ENCODE peak calls at places on chromosomes 3 and 15, in five cellular contexts. I, S, B, D and A are unnamed samples.

GRCh38 chr15:36888018-36888992 is 212.0 kb downstream of the MEIS2 start:
- DNase-seq in I (no peak), S (no peak), B (no peak), D (peak), A (no peak)

GRCh38 chr3:160473233-160473632 is 23.6 kb upstream of the TRIM59 start:
- DNase-seq in I (no peak), S (no peak), B (no peak), D (no peak), A (peak)

GRCh38 chr3:177037241-177037640 is 160.0 kb downstream of the TBL1XR1 start:
- DNase-seq in I (no peak), S (no peak), B (no peak), D (no peak), A (peak)

GRCh38 chr15:31329640-31330010 is 3.0 kb downstream of the KLF13 start:
- DNase-seq in I (no peak), S (no peak), B (no peak), D (no peak), A (no peak)

GRCh38 chr3:149489060-149489690 is 14.7 kb downstream of the TM4SF4 start:
- DNase-seq in I (peak), S (no peak), B (peak), D (no peak), A (no peak)

GRCh38 chr15:22956257-22956979 is 23.8 kb downstream of the CYFIP1 start:
- DNase-seq in I (peak), S (no peak), B (no peak), D (no peak), A (no peak)

GRCh38 chr3:10601131-10601856 is 95.9 kb upstream of the ATP2B2 start:
- DNase-seq in I (no peak), S (no peak), B (no peak), D (no peak), A (no peak)

GRCh38 chr3:6860911-6861330 is at the start of gene GRM7:
- DNase-seq in I (no peak), S (no peak), B (no peak), D (peak), A (no peak)

GRCh38 chr3:183572935-183573334 is 17.4 kb upstream of the KLHL6 start:
- DNase-seq in I (no peak), S (no peak), B (no peak), D (no peak), A (no peak)

GRCh38 chr3:160883373-160883772 is 127.3 kb downstream of the PPM1L start:
- DNase-seq in I (no peak), S (no peak), B (no peak), D (no peak), A (no peak)

GRCh38 chr3:42557849-42558248 is 23.9 kb downstream of the SEC22C start:
- DNase-seq in I (no peak), S (peak), B (no peak), D (no peak), A (no peak)

GRCh38 chr15:47194718-47195117 is 522.6 kb upstream of the SEMA6D start:
- DNase-seq in I (peak), S (peak), B (no peak), D (no peak), A (peak)

GRCh38 chr3:189834462-189834861 is 203.3 kb downstream of the TP63 start:
- DNase-seq in I (no peak), S (no peak), B (no peak), D (no peak), A (no peak)

GRCh38 chr15:88835646-88836045 is 32.4 kb downstream of the ACAN start:
- DNase-seq in I (no peak), S (no peak), B (no peak), D (no peak), A (peak)

GRCh38 chr15:99102332-99103235 is 2.3 kb upstream of the SYNM start:
- DNase-seq in I (no peak), S (no peak), B (no peak), D (no peak), A (no peak)

GRCh38 chr3:181564222-181564621 is 147.5 kb upstream of the SOX2 start:
- DNase-seq in I (no peak), S (no peak), B (no peak), D (no peak), A (no peak)

GRCh38 chr3:9327578-9327977 is 35.3 kb upstream of the THUMPD3 start:
- DNase-seq in I (no peak), S (no peak), B (no peak), D (no peak), A (no peak)

GRCh38 chr3:33749546-33750215 is 31.6 kb upstream of the CLASP2 start:
- DNase-seq in I (no peak), S (no peak), B (no peak), D (no peak), A (peak)

GRCh38 chr3:172074578-172074977 is 35.2 kb downstream of the FNDC3B start:
- DNase-seq in I (no peak), S (no peak), B (no peak), D (no peak), A (no peak)
- TF ChIP-seq MAFK in I (no peak), S (no peak), B (no peak), D (no peak), A (no peak)

GRCh38 chr15:79084308-79084968 is 6.1 kb downstream of the RASGRF1 start:
- DNase-seq in I (no peak), S (no peak), B (no peak), D (no peak), A (no peak)
- TF ChIP-seq MAFK in I (no peak), S (no peak), B (no peak), D (no peak), A (no peak)

GRCh38 chr3:185613016-185613415 is 26.9 kb downstream of the SENP2 start:
- DNase-seq in I (no peak), S (no peak), B (no peak), D (no peak), A (no peak)
- TF ChIP-seq MAFK in I (no peak), S (no peak), B (no peak), D (no peak), A (no peak)

DNA sequence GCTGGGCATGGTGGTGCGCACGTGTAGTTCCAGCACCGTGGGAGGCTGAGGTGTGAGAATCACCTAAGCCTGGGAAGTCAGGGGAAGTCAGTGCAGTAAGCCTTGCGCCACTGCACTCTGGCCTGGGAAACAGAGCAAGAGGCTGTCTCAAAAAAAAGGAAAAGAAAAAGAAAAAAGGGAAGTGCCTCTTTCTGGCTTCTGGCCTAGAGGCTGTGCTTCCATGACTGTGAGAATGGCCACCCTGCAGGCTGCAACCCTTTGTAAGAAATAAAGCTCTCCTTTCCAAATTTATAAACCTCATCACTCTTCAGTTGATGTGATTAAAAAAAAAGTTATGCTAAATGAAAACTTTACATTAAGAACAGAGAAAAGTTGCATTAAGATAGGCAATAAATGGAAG is 774.3 kb downstream of the TUSC7 start:
- DNase-seq in I (no peak), S (no peak), B (no peak), D (no peak), A (no peak)
- TF ChIP-seq MAFK in I (no peak), S (no peak), B (no peak), D (no peak), A (no peak)

DNA sequence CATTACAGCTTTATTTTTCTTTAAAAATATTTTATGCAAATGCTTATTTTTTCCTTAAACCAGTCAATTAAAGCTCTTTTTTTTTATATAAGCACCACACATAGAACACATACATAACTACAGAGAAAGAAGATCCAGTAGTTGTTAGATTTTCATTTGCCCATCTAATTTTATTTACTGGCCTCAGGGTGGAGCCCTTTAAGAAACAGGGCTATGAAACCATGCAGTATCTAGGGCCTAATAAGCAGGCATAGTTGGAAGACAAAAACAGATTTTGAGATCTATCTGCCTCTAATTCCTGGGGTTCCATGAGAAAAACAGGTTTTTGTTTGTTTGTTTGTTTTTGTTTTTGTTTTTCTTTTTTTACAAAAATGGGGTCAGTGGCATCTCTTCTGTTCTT is 120.6 kb downstream of the BCHE start:
- DNase-seq in I (no peak), S (no peak), B (no peak), D (no peak), A (no peak)
- TF ChIP-seq MAFK in I (no peak), S (no peak), B (no peak), D (no peak), A (no peak)

DNA sequence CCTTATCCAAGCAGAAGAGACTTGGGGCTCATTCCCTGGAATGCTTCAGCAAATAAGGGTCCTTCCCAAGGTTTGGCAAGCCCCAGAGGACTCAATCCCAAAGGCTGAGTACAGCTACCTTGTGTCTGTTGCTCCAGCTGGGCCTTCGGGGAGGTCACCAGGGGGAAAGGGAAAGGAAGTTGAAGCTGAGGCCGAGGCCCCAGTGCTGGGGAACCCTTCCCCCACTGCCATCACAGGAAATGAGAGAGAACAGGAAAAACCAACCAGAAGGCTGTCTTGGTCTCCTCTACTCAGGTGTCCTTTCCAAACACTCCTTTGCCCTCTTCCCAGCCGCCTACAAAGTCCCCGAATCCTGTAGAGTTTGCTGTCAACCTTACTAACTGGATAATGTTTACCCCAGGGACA is 5.7 kb downstream of the CSRNP1 start:
- DNase-seq in I (no peak), S (no peak), B (no peak), D (no peak), A (peak)
- TF ChIP-seq MAFK in I (no peak), S (no peak), B (no peak), D (no peak), A (no peak)

GRCh38 chr3:193060738-193061137 is 143.1 kb upstream of the MB21D2 start:
- DNase-seq in I (no peak), S (no peak), B (no peak), D (no peak), A (no peak)
- TF ChIP-seq MAFK in I (no peak), S (no peak), B (no peak), D (no peak), A (no peak)

DNA sequence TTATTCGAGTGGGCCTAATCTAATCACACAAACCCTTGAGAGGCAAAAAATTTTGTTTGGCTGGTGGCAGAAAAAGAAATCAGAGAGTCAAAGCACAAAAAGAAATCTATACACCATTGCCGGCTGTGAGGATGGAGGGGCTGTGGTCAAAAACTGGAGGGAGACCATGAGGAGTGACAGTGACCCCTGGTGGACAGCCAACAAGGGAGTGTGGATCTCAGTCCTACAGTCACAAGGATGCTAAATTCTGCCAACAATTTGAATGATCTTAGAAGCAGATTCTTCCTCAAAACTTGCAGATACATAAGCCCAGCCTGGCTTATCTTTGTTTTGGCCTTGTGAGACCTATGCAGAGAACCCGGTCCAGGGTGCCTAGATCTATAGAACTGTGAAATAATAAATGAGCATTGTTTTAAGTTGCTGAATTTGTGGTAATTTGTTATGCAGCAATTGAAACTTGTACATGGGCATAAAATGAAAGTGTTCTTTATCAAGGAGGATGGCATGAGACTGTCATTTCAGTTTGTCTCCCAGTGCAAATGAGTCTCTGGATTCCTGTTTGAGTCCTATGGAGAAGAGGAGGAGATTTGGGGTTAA is 103.0 kb upstream of the ARHGEF26 start:
- DNase-seq in I (peak), S (peak), B (peak), D (peak), A (peak)
- TF ChIP-seq MAFK in I (no peak), S (no peak), B (no peak), D (no peak), A (no peak)

DNA sequence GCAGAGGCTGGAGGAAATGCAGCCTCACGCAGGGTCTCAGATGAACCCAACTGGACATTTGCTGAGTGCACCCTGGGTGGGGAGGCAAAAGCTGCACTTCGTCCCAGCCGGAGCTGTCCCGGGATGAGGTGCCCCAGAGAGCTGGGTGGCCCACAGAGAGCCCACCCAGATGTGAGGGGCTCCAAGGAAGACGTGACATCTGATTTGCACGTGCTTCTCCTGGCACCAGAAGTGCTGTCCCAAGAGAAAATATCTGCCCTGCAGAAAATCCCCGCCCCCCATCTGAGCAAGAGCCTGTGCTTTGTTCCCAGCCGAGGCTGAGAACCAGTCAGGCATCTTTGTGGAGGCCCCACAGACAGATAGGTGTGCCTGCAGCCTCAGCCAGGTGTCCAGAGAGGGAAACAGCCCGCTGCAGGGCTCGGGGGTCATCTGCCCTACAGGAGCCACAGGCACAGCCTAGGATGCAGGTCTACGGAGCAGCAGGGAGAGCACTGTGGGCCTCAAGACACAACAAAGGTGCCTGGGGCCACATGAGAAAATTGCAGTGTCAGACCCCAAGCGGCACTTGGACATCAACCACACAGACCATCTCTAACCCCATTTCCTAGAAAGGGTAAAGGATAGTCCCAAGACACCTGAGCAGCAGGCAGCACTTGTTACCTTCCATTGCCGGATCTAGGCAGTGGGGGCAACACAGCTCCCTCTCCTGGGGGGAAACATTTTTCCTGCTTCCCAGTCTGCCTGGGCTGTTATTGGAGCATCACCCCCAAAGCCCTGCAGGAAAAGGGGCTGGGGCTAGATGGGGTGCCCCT is 5.8 kb downstream of the TMIE start:
- DNase-seq in I (no peak), S (no peak), B (no peak), D (no peak), A (no peak)
- TF ChIP-seq MAFK in I (no peak), S (no peak), B (no peak), D (no peak), A (no peak)

GRCh38 chr3:11638669-11639402 is 4.9 kb downstream of the VGLL4 start:
- DNase-seq in I (no peak), S (no peak), B (no peak), D (no peak), A (no peak)

GRCh38 chr3:11636372-11636760 is 7.3 kb downstream of the VGLL4 start:
- DNase-seq in I (no peak), S (no peak), B (no peak), D (no peak), A (no peak)

GRCh38 chr3:11640009-11640673 is 3.6 kb downstream of the VGLL4 start:
- DNase-seq in I (no peak), S (no peak), B (no peak), D (no peak), A (peak)

GRCh38 chr3:11635671-11636371 is 7.9 kb downstream of the VGLL4 start:
- DNase-seq in I (no peak), S (no peak), B (no peak), D (no peak), A (no peak)

GRCh38 chr3:11637901-11638668 is 5.6 kb downstream of the VGLL4 start:
- DNase-seq in I (no peak), S (no peak), B (no peak), D (no peak), A (peak)
- TF ChIP-seq MAFK in I (no peak), S (no peak), B (no peak), D (no peak), A (no peak)